ENCODE peak calls at places on chromosomes 1 and 21, in six cellular contexts. C is stimulated activated CD4-positive, alpha-beta T cell treated with anti-CD3 and anti-CD28 coated beads, Interleukin-4, amount 100 ng/mL, for 1 hour; W is AG20443; R is left cardiac atrium; B is activated naive CD4-positive, alpha-beta T cell treated with Interleukin-2 at 50 U/mL for 16 hours; O is effector memory CD4-positive, alpha-beta T cell. S is an unnamed sample.

GRCh38 chr1:8661185-8662110 is 156.0 kb downstream of the RERE start:
- DNase-seq in C (peak; percentile 49), W (peak; percentile 32), R (peak; percentile 63), B (peak; percentile 21), O (no peak), S (no peak)

GRCh38 chr1:10217748-10218441 is 7.5 kb downstream of the KIF1B start:
- DNase-seq in C (no peak), W (peak; percentile 44), R (no peak), B (no peak), O (no peak), S (no peak)

GRCh38 chr1:158147396-158148353 is 33.0 kb upstream of the CD1D start:
- DNase-seq in C (no peak), W (no peak), R (no peak), B (no peak), O (no peak), S (no peak)

GRCh38 chr1:163650624-163651023 is 328.9 kb downstream of the NUF2 start:
- DNase-seq in C (no peak), W (no peak), R (no peak), B (no peak), O (no peak), S (no peak)

GRCh38 chr1:3034162-3034561 is 12.9 kb downstream of the ACTRT2 start:
- DNase-seq in C (no peak), W (no peak), R (no peak), B (no peak), O (no peak), S (no peak)

GRCh38 chr1:15192916-15193550 is 39.5 kb downstream of the TMEM51 start:
- DNase-seq in C (no peak), W (no peak), R (no peak), B (no peak), O (no peak), S (no peak)

GRCh38 chr1:125066385-125066784 is 3881.6 kb downstream of the SRGAP2C start:
- DNase-seq in C (no peak), W (no peak), R (no peak), B (no peak), O (no peak), S (no peak)

GRCh38 chr1:14516974-14517812 is 81.3 kb upstream of the KAZN start:
- DNase-seq in C (no peak), W (peak; percentile 75), R (peak; percentile 55), B (no peak), O (no peak), S (no peak)

GRCh38 chr1:56376188-56376984 is 203.0 kb downstream of the PLPP3 start:
- DNase-seq in C (no peak), W (peak; percentile 75), R (peak; percentile 50), B (no peak), O (no peak), S (no peak)

GRCh38 chr1:81554108-81554507 is 246.6 kb upstream of the ADGRL2 start:
- DNase-seq in C (no peak), W (no peak), R (no peak), B (no peak), O (no peak), S (no peak)

GRCh38 chr1:44270666-44271628 is 57.7 kb downstream of the DMAP1 start:
- DNase-seq in C (no peak), W (peak; percentile 70), R (no peak), B (no peak), O (no peak), S (no peak)

GRCh38 chr1:95067069-95067468 is 5.7 kb downstream of the ALG14 start:
- DNase-seq in C (no peak), W (no peak), R (no peak), B (no peak), O (no peak), S (no peak)

GRCh38 chr21:27645285-27645684 is 678.4 kb upstream of the ADAMTS5 start:
- DNase-seq in C (no peak), W (no peak), R (no peak), B (no peak), O (no peak), S (no peak)

GRCh38 chr1:100277866-100278265 is 11.8 kb downstream of the RTCA start:
- DNase-seq in C (no peak), W (no peak), R (no peak), B (peak; percentile 31), O (no peak), S (no peak)

GRCh38 chr21:14382486-14382834 is 486 bp downstream of the HSPA13 start:
- DNase-seq in C (peak; percentile 21), W (no peak), R (no peak), B (peak; percentile 52), O (no peak), S (peak; percentile 25)

GRCh38 chr1:43256675-43257570 is 12.9 kb upstream of the TMEM125 start:
- DNase-seq in C (no peak), W (no peak), R (no peak), B (no peak), O (no peak), S (no peak)

GRCh38 chr1:229341811-229342304 is 989 bp downstream of the CCSAP start:
- DNase-seq in C (no peak), W (no peak), R (no peak), B (no peak), O (no peak), S (peak; percentile 24)

GRCh38 chr21:33273044-33273443 is 6.9 kb downstream of the IL10RB start:
- DNase-seq in C (no peak), W (no peak), R (no peak), B (no peak), O (no peak), S (no peak)

S was measured in NCI-H1930.